ENCODE peak calls at places on chromosomes 11 and 22, in eight cellular contexts. L, H, O, U, S, E, Z and F are unnamed samples.

GRCh38 chr11:61298663-61299244 is 3.6 kb upstream of the VWCE start:
- DNase-seq in S (no peak), L (no peak), H (no peak), E (no peak), O (no peak), U (no peak), Z (no peak), F (no peak)

GRCh38 chr11:64987998-64988854 is 8.5 kb downstream of the BATF2 start:
- DNase-seq in L (no peak), Z (no peak), E (no peak), U (no peak), O (no peak), H (no peak), S (no peak), F (no peak)

GRCh38 chr11:27241316-27242122 is 121.5 kb downstream of the CCDC34 start:
- DNase-seq in U (peak), Z (no peak), H (peak), L (no peak), S (peak), E (no peak), O (no peak), F (peak)

GRCh38 chr11:60858731-60859464 is 3.1 kb upstream of the PTGDR2 start:
- DNase-seq in O (no peak), E (no peak), L (no peak), S (no peak), U (no peak), H (no peak), Z (no peak), F (no peak)

GRCh38 chr11:77080643-77081210 is 14.0 kb downstream of the CAPN5 start:
- DNase-seq in H (peak), O (no peak), Z (no peak), S (no peak), L (no peak), U (peak), E (peak), F (no peak)

GRCh38 chr22:17981497-17981896 is 42.9 kb downstream of the MICAL3 start:
- DNase-seq in E (no peak), L (no peak), Z (no peak), H (no peak), O (no peak), U (no peak), S (no peak), F (no peak)

GRCh38 chr11:89249196-89249595 is 71.5 kb downstream of the TYR start:
- DNase-seq in S (no peak), E (no peak), U (no peak), O (no peak), H (no peak), L (no peak), Z (no peak), F (no peak)

GRCh38 chr11:61815790-61816735 is 740 bp downstream of the FADS1 start:
- DNase-seq in O (peak), L (no peak), S (peak), H (peak), E (peak), Z (peak), U (peak), F (peak)

GRCh38 chr22:25900880-25901279 is 158.9 kb downstream of the MYO18B start:
- DNase-seq in S (no peak), E (no peak), U (no peak), L (no peak), H (no peak), Z (no peak), O (no peak), F (no peak)

GRCh38 chr22:26887456-26887855 is 230.1 kb downstream of the MIAT start:
- DNase-seq in E (no peak), U (peak), L (peak), O (no peak), H (peak), Z (no peak), S (peak), F (no peak)

GRCh38 chr11:19200410-19201201 is 1.2 kb downstream of the CSRP3 start:
- DNase-seq in U (peak), S (peak), E (peak), O (no peak), H (peak), L (peak), Z (no peak), F (no peak)

GRCh38 chr11:118202599-118203422 is 22.0 kb downstream of the JAML start:
- DNase-seq in E (peak), Z (no peak), H (no peak), U (no peak), S (no peak), L (no peak), O (no peak), F (no peak)

GRCh38 chr22:39294571-39295468 is 24.6 kb downstream of the RPL3 start:
- DNase-seq in U (no peak), E (no peak), Z (no peak), O (no peak), S (no peak), L (no peak), H (no peak), F (no peak)

GRCh38 chr11:62922189-62922589 is 1.0 kb upstream of the CHRM1 start:
- DNase-seq in Z (no peak), E (no peak), O (no peak), L (no peak), U (no peak), H (no peak), S (no peak), F (no peak)

GRCh38 chr22:22125028-22125578 is 119.5 kb upstream of the VPREB1 start:
- DNase-seq in L (no peak), O (no peak), S (no peak), Z (no peak), U (no peak), E (no peak), H (no peak), F (no peak)

GRCh38 chr11:64285885-64286800 is 495 bp downstream of the GPR137 start:
- DNase-seq in O (peak), E (no peak), S (no peak), H (no peak), U (no peak), L (no peak), Z (no peak), F (no peak)

GRCh38 chr22:35761037-35761436 is 43.4 kb downstream of the APOL5 start:
- DNase-seq in E (no peak), U (peak), S (no peak), H (peak), Z (no peak), O (no peak), L (no peak), F (no peak)

GRCh38 chr11:99160447-99160846 is 139.7 kb downstream of the CNTN5 start:
- DNase-seq in O (no peak), H (no peak), S (no peak), E (no peak), U (no peak), Z (no peak), L (no peak), F (no peak)

GRCh38 chr11:129590753-129591475 is 215.3 kb downstream of the BARX2 start:
- DNase-seq in O (no peak), Z (no peak), E (no peak), S (no peak), U (no peak), H (no peak), L (no peak), F (no peak)

GRCh38 chr11:90332415-90332814 is 109.6 kb upstream of the CHORDC1 start:
- DNase-seq in S (peak), E (no peak), Z (no peak), U (no peak), L (no peak), O (no peak), H (no peak), F (peak)

GRCh38 chr11:69726019-69726418 is 22.2 kb upstream of the FGF19 start:
- DNase-seq in L (no peak), Z (no peak), H (no peak), U (no peak), E (no peak), S (no peak), O (no peak), F (no peak)

GRCh38 chr11:114482114-114482513 is 42.8 kb downstream of the REXO2 start:
- DNase-seq in H (no peak), U (no peak), L (no peak), O (no peak), S (no peak), Z (no peak), E (no peak), F (no peak)

GRCh38 chr11:27757953-27758352 is 57.7 kb upstream of the BDNF start:
- DNase-seq in L (peak), U (peak), S (peak), O (no peak), Z (no peak), E (no peak), H (peak), F (peak)

DNA sequence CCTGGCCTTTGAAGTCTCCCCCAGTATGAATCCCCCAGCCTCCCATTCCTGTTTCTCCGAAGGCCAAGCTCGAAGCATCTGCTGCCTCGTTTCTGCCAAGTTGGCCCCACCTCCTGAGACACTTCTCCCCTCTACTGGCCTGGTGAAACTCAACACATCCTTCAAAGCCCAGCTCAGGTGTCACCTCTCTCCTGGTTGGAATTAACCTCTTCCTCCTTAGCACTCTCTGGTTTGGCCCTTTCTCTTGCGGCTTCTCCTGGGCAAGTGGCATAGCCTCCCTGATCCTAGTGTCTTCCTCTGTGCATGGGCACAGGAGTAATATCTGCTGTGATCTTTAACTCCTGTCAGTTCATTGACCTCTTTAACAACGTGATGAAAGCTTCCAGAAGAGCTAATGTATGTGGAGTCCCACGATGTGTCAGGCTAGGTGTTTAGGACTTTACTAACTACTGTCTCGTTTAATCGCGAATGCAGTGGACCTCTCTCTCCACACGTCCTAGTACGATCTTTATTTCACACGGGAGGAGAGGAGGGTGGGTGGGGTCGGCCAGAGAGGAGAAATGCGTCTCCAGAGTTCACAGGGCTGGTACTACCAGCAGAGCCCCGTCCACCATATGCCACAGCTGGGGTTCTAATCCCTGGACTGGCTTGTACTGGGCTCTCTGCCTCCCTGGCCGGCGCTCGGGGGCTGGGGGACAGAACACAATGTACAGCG is 824 bp upstream of the PTPRJ start:
- DNase-seq in E (no peak), H (no peak), O (peak), U (no peak), S (no peak), Z (no peak), L (no peak), F (no peak)
- TF ChIP-seq CTCF in E (no peak), H (no peak), O (no peak), U (no peak), S (no peak), Z (no peak), L (no peak), F (no peak)

GRCh38 chr22:50640857-50641647 is 13.1 kb upstream of the ARSA start:
- DNase-seq in E (peak), O (no peak), U (no peak), Z (no peak), L (no peak), S (no peak), H (no peak), F (no peak)

GRCh38 chr22:50641696-50642607 is 14.0 kb upstream of the ARSA start:
- DNase-seq in E (no peak), L (no peak), Z (no peak), S (no peak), H (peak), U (peak), O (no peak), F (peak)
- TF ChIP-seq CTCF in E (peak), L (peak), Z (no peak), S (peak), H (peak), U (peak), O (peak), F (peak)

GRCh38 chr22:20777420-20778177 is 3.7 kb downstream of the SERPIND1 start:
- DNase-seq in S (peak), O (peak), U (peak), H (peak), Z (no peak), L (peak), E (no peak), F (peak)

GRCh38 chr22:20774882-20775281 is 969 bp downstream of the SERPIND1 start:
- DNase-seq in S (no peak), H (no peak), U (no peak), E (no peak), L (no peak), Z (no peak), O (no peak), F (no peak)

GRCh38 chr22:20773793-20774212 is at the start of gene SERPIND1:
- DNase-seq in S (no peak), U (no peak), L (no peak), Z (no peak), H (no peak), E (no peak), O (no peak), F (no peak)

GRCh38 chr22:20776624-20777405 is 2.9 kb downstream of the SERPIND1 start:
- DNase-seq in Z (no peak), H (no peak), U (no peak), S (no peak), E (no peak), L (no peak), O (no peak), F (no peak)

DNA sequence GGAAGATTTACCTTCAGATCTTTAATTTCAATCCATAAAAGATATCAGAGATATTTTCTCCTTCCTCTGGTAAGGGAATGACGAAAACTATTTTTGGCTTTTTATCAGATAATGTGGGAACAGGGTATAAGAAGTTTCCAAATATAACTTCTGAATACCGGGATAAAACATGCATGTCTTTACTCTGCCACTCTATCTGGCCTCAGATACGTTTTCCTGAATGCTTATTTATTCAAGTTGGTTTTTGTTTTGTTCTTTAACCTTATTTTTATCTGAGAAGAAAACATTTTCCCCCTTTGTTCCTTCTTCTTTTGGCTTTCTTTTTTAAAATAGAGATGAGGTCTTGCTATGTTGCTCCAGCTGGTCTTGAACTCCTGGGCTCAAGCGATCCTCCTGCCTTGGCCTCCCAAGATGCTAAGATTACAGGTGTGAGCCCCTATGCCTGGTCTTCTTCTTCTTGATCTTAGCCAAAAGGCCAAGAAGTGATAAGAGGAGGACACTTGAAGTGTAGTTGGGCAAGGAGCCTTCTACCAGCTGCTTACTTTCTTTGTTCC is 1.5 kb downstream of the SERPIND1 start:
- DNase-seq in Z (no peak), U (no peak), L (no peak), O (no peak), H (no peak), E (no peak), S (no peak), F (no peak)
- TF ChIP-seq CTCF in Z (no peak), U (no peak), L (no peak), O (no peak), H (no peak), E (no peak), S (no peak), F (no peak)

GRCh38 chr22:37180531-37181231 is 7.4 kb downstream of the C1QTNF6 start:
- DNase-seq in S (no peak), U (no peak), L (no peak), E (no peak), Z (no peak), H (no peak), O (no peak), F (no peak)

GRCh38 chr22:37178350-37179125 is 9.5 kb downstream of the C1QTNF6 start:
- DNase-seq in L (no peak), O (peak), H (peak), U (no peak), Z (no peak), S (no peak), E (peak), F (no peak)

GRCh38 chr22:37177755-37178154 is 10.3 kb downstream of the C1QTNF6 start:
- DNase-seq in H (no peak), O (no peak), S (no peak), L (no peak), E (no peak), Z (no peak), U (no peak), F (no peak)

GRCh38 chr22:37179622-37180420 is 8.2 kb downstream of the C1QTNF6 start:
- DNase-seq in H (no peak), E (no peak), S (no peak), Z (no peak), U (no peak), L (no peak), O (no peak), F (no peak)

DNA sequence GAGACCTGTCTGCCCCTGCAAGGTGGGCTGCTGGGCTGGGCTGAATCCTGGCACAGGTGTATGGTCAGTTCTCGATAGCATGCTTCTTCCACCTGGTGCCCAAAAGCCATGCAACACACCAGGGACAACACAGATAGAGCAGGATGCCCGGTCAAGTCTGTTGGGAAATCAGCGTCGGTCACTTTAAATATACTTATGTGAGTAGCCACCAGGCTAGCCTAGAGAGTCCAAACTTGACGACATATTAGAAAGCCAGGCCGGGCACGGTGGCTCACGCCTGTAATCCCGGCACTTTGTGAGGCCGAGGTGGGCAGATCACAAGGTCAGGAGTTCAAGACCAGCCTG is 8.9 kb downstream of the C1QTNF6 start:
- DNase-seq in L (no peak), E (no peak), Z (no peak), H (no peak), S (no peak), U (no peak), O (no peak), F (no peak)
- TF ChIP-seq CTCF in L (no peak), E (no peak), Z (no peak), H (no peak), S (no peak), U (no peak), O (no peak), F (no peak)

DNA sequence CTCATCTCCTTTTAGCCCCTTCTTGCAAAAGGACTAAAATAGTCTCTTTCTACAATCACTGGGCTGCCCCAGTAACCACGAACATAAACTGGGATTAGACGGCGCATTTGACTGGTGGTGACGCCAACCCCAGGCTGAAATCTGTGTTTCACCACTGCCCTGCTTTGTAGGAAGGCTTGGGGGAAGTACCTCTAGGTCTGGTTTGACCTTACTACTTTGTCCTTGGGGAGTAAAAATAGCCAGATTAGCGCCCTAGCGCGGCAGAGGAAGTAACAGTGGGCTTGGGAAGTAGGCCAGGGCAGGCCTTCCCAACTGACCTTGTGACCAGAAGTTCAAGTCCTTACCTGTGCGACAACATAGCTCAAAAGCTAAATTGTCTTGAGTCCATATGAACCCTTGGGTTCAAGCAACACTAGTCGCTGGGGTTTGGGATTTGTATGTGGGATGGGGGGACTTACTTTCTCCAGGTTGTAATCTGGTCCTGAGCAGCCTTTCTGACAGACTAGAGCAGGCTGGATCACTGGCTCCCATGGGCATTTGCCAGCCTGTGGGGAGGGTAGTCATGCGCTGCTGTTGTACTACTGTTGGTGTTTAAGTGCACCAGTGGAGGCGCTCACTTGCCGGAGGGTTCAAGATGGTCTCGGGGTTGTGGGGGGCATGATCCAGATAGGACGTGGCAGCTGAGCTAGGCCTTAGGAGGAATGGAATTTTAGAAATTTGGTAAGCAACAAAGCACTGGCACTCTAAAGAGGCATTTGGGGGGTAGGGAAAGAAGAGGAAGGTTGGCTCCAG is 953 bp upstream of the PACS1 start:
- DNase-seq in O (peak), S (peak), Z (no peak), H (peak), L (no peak), E (peak), U (peak), F (peak)
- TF ChIP-seq CTCF in O (no peak), S (peak), Z (no peak), H (peak), L (no peak), E (no peak), U (peak), F (peak)

GRCh38 chr11:15288801-15289342 is 174.1 kb downstream of the INSC start:
- DNase-seq in O (no peak), L (no peak), S (no peak), E (no peak), U (no peak), H (no peak), Z (no peak), F (no peak)
- TF ChIP-seq CTCF in O (no peak), L (no peak), S (no peak), E (no peak), U (no peak), H (no peak), Z (no peak), F (no peak)

DNA sequence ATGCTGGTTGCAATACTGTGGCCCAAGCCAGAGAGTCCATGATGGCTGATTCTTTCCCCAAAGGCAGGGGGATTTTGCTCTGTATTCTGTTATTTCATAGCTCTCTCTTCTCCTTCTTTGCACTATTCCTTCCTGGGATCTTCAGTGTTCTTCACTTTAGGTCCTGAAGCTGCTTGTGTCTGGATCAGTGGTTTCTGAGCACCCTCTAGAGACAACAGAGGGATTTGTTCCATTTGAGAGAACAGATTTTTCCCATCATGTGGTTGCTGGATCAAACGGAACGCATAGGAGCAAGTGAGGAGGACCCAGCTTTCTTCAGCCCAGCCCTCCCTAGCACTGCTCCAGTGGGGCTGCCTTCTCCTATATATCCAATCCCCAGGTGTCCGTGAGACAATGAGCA is 68.7 kb upstream of the SYN3 start:
- DNase-seq in E (no peak), U (no peak), O (peak), Z (no peak), H (peak), L (no peak), S (peak), F (peak)
- TF ChIP-seq CTCF in E (no peak), U (no peak), O (peak), Z (no peak), H (no peak), L (no peak), S (peak), F (peak)